ENCODE peak calls at places on chromosomes 2 and 18, in ten cellular contexts. B is NB4, N is AG04449, A is AG04450, I is mucosa of descending colon, X is psoas muscle, F is PC-3, D is tibial artery, M is transverse colon, E is uterus. Z is an unnamed sample.

GRCh38 chr2:112583497-112584133 is 794 bp upstream of the CHCHD5 start:
- DNase-seq in F (peak), A (no peak), B (peak), N (no peak), E (no peak), D (peak), M (no peak), X (no peak), I (no peak), Z (no peak)

GRCh38 chr2:119086327-119086726 is 72.2 kb downstream of the C1QL2 start:
- DNase-seq in I (no peak), N (no peak), X (no peak), B (no peak), D (no peak), M (no peak), E (no peak), A (no peak), F (no peak), Z (no peak)

GRCh38 chr2:50346104-50346503 is 685.8 kb downstream of the NRXN1 start:
- DNase-seq in M (no peak), E (no peak), F (no peak), D (no peak), N (no peak), I (no peak), X (no peak), A (no peak), B (no peak), Z (no peak)

GRCh38 chr18:54532962-54533361 is 58.1 kb upstream of the DYNAP start:
- DNase-seq in X (no peak), A (no peak), M (no peak), N (no peak), F (no peak), D (no peak), E (no peak), B (no peak), I (no peak), Z (no peak)

GRCh38 chr2:54899576-54900200 is 150.6 kb downstream of the RTN4 start:
- DNase-seq in E (no peak), B (peak), N (no peak), D (no peak), M (no peak), A (peak), F (peak), X (no peak), I (no peak), Z (peak)

GRCh38 chr2:7835693-7836680 is 845.9 kb upstream of the ID2 start:
- DNase-seq in D (no peak), B (peak), N (no peak), X (no peak), E (no peak), F (no peak), I (no peak), M (no peak), A (no peak), Z (no peak)

GRCh38 chr18:58529714-58530354 is 99.1 kb downstream of the ALPK2 start:
- DNase-seq in X (peak), B (peak), E (no peak), N (no peak), I (peak), M (peak), D (peak), A (peak), F (peak), Z (peak)

GRCh38 chr2:207289295-207290018 is 123.7 kb upstream of the KLF7 start:
- DNase-seq in N (no peak), A (no peak), E (no peak), X (no peak), D (no peak), M (no peak), B (no peak), F (peak), I (no peak), Z (peak)

GRCh38 chr18:58205087-58205779 is 161.2 kb downstream of the NEDD4L start:
- DNase-seq in B (no peak), F (no peak), A (no peak), N (peak), X (no peak), M (no peak), I (no peak), D (no peak), E (no peak), Z (peak)

GRCh38 chr18:79576686-79577351 is 102.8 kb upstream of the CTDP1 start:
- DNase-seq in E (peak), X (peak), M (peak), D (no peak), F (no peak), A (no peak), B (no peak), I (peak), N (no peak), Z (peak)

GRCh38 chr2:167653131-167653530 is 594.3 kb downstream of the STK39 start:
- DNase-seq in F (no peak), A (no peak), D (no peak), B (no peak), M (no peak), E (no peak), N (no peak), I (no peak), X (no peak), Z (no peak)

GRCh38 chr2:191677091-191677645 is 768 bp upstream of the NABP1 start:
- DNase-seq in F (peak), B (peak), A (peak), N (peak), I (no peak), X (no peak), M (peak), E (no peak), D (peak), Z (peak)

GRCh38 chr2:202669841-202670240 is 35.1 kb downstream of the FAM117B start:
- DNase-seq in B (no peak), M (no peak), A (no peak), N (no peak), X (no peak), D (no peak), E (no peak), I (no peak), F (no peak), Z (no peak)

GRCh38 chr2:39994151-39994550 is 215.1 kb upstream of the THUMPD2 start:
- DNase-seq in N (no peak), M (no peak), X (no peak), A (peak), I (no peak), F (peak), B (no peak), E (no peak), D (no peak), Z (peak)

GRCh38 chr2:221571391-221572179 is 519 bp downstream of the EPHA4 start:
- DNase-seq in F (peak), M (peak), I (peak), X (peak), B (no peak), A (no peak), N (no peak), D (peak), E (peak), Z (peak)

GRCh38 chr2:196440413-196440812 is 199.1 kb upstream of the CCDC150 start:
- DNase-seq in D (no peak), X (no peak), F (no peak), A (no peak), N (no peak), E (no peak), B (no peak), M (no peak), I (no peak), Z (no peak)

GRCh38 chr2:196170202-196170680 is 1.1 kb downstream of the STK17B start:
- DNase-seq in N (no peak), A (peak), X (no peak), M (peak), I (peak), E (no peak), D (peak), F (peak), B (peak), Z (peak)

GRCh38 chr2:111171337-111171930 is 50.7 kb downstream of the BCL2L11 start:
- DNase-seq in N (no peak), X (no peak), E (no peak), A (no peak), B (no peak), F (peak), I (no peak), M (no peak), D (no peak), Z (no peak)

GRCh38 chr18:2108581-2108980 is 462.7 kb downstream of the METTL4 start:
- DNase-seq in I (no peak), A (no peak), X (no peak), E (no peak), D (no peak), F (peak), B (no peak), M (no peak), N (no peak), Z (peak)

GRCh38 chr18:13382990-13383821 is 164.6 kb downstream of the LDLRAD4 start:
- DNase-seq in X (no peak), M (no peak), A (no peak), I (no peak), B (no peak), E (no peak), N (no peak), D (no peak), F (no peak), Z (no peak)
- H3K4me3 ChIP-seq in X (no peak), M (peak), A (no peak), I (no peak), B (no peak), E (no peak), N (no peak), D (no peak), F (no peak), Z (no peak)

GRCh38 chr2:219279151-219279915 is at the start of gene DNAJB2:
- DNase-seq in I (peak), A (peak), N (peak), X (peak), M (peak), B (peak), E (peak), D (peak), F (peak), Z (peak)
- TF ChIP-seq CTCF in I (no peak), A (peak), N (peak), X (no peak), M (no peak), B (peak), E (peak), D (no peak), F (peak), Z (peak)

GRCh38 chr18:33873127-33873526 is 295.1 kb downstream of the ASXL3 start:
- DNase-seq in A (no peak), D (no peak), B (no peak), E (no peak), I (no peak), N (no peak), M (no peak), F (no peak), X (no peak), Z (no peak)

GRCh38 chr18:33875029-33875428 is 297.0 kb downstream of the ASXL3 start:
- DNase-seq in I (no peak), A (no peak), E (no peak), F (no peak), M (no peak), B (no peak), D (no peak), N (no peak), X (no peak), Z (no peak)

GRCh38 chr18:33870059-33870458 is 292.0 kb downstream of the ASXL3 start:
- DNase-seq in A (no peak), M (no peak), N (no peak), B (no peak), F (no peak), D (no peak), X (no peak), E (no peak), I (no peak), Z (peak)

GRCh38 chr18:33866386-33866785 is 288.4 kb downstream of the ASXL3 start:
- DNase-seq in E (no peak), A (no peak), B (no peak), M (no peak), D (no peak), N (no peak), I (no peak), F (no peak), X (no peak), Z (no peak)

DNA sequence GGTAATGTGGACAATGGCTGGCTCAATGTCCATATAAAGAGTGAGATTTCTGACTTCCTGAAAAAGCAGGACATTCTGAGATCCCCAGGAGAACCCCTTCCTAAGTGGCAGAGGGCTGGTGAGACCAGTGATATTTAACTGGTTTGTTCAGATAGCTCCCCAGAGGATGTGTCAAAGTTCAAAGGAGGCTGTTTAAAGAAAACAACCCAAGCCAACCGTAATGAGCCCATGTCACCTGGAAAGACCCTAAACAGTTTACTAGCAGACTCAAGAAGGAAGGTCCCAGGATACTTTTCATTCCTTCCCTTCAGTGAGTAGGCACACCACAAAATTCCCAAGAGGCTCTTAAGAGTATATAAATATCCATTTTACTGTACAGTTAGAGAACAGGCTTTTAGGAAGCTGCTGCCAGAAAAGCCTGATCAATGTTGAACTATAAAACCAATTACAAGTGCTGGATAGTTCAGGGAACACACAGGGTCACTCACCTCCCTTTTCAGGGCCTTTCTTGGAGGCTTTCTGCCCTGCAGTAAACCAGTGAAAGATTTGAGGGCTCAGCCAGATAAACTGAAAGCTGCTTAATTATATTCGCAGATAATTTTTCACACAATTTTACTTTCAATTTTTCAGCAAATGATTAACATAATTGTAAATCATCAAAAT is 293.5 kb downstream of the ASXL3 start:
- DNase-seq in B (peak), F (no peak), M (no peak), D (no peak), N (no peak), A (no peak), E (no peak), I (no peak), X (no peak), Z (no peak)
- H3K4me3 ChIP-seq in B (no peak), F (no peak), M (no peak), D (no peak), N (no peak), A (no peak), E (no peak), I (no peak), X (no peak), Z (no peak)

GRCh38 chr2:29747786-29748470 is 173.5 kb downstream of the ALK start:
- DNase-seq in A (peak), E (no peak), N (peak), X (no peak), B (peak), M (no peak), F (peak), I (no peak), D (no peak), Z (peak)

GRCh38 chr2:29753676-29754444 is 167.5 kb downstream of the ALK start:
- DNase-seq in F (peak), D (no peak), X (no peak), A (peak), I (no peak), N (peak), M (no peak), E (no peak), B (no peak), Z (peak)

GRCh38 chr2:29749041-29749440 is 172.3 kb downstream of the ALK start:
- DNase-seq in A (no peak), B (no peak), E (no peak), F (peak), D (no peak), X (no peak), M (no peak), N (no peak), I (no peak), Z (no peak)

GRCh38 chr2:29751390-29751789 is 170.0 kb downstream of the ALK start:
- DNase-seq in X (no peak), B (no peak), D (no peak), M (no peak), N (no peak), A (no peak), F (no peak), I (no peak), E (no peak), Z (no peak)

GRCh38 chr2:29749843-29750242 is 171.5 kb downstream of the ALK start:
- DNase-seq in X (no peak), D (no peak), B (no peak), E (no peak), A (no peak), F (no peak), N (no peak), M (no peak), I (no peak), Z (no peak)
- TF ChIP-seq CTCF in X (no peak), D (no peak), B (no peak), E (no peak), A (no peak), F (no peak), N (no peak), M (no peak), I (no peak), Z (no peak)

DNA sequence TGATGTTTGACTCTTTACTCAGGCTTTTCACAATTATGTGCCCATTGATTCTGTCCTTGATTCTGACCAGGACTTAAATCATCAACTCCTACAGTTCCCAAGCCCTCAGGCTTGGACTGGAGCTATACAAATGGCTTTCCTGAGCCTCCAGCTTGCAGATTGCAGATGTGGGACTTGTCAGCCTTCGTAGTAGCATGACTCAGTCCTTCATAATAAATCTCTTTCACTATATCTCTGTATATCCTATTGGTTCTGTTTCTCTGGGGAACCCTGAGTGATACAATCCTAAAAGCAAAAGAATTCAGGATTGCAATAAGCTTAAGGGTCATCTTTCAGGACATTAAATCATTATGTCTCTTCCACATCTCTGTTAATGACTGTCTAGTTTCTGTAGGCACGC is 356.6 kb downstream of the RIT2 start:
- DNase-seq in D (no peak), X (no peak), N (no peak), M (no peak), F (no peak), E (no peak), B (no peak), A (no peak), I (no peak), Z (peak)
- H3K4me3 ChIP-seq in D (no peak), X (no peak), N (no peak), M (no peak), F (no peak), E (no peak), B (no peak), A (no peak), I (no peak), Z (no peak)

DNA sequence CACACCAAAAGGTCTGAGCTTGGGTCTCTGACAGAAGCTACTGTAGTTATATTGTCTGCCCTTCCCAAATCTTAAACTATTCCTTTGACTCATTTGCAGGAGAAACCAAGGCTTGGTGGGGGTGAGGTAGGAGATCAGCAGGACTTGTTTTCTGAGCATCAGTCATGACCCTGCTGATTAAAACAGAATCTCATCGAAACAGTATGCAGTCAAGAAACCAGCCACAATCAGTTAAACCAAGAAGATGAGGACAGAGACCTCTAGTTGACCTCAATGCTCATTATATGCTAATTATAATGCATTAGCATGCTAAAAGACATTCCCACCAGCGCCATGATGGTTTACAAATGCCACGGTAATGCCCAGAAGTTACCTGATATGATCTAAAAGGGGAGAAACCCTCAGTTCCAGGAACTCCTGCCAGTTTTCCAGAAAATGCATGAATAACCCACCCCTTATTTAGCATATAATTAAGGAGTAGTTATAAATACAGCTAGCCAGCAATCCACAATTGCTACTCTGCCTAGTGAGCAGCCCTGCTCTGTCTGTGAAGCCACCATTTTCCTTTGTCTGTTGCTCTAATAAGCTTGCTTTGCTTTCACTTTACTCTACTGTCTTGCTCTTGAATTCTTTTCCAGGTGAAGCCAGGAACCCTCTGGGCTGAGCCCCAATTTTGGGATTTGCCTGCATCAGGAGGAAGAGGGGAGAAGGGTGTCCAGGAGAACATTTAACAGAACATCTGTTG is 26.7 kb downstream of the DSC3 start:
- DNase-seq in X (no peak), A (no peak), E (no peak), I (no peak), B (no peak), N (no peak), F (no peak), D (no peak), M (no peak), Z (no peak)
- TF ChIP-seq CTCF in X (no peak), A (no peak), E (no peak), I (no peak), B (no peak), N (no peak), F (no peak), D (no peak), M (no peak), Z (no peak)

GRCh38 chr2:6526093-6526824 is 339.4 kb downstream of the CMPK2 start:
- DNase-seq in M (peak), E (no peak), I (no peak), F (peak), D (no peak), N (no peak), A (no peak), B (peak), X (no peak), Z (no peak)
- H3K4me3 ChIP-seq in M (no peak), E (no peak), I (no peak), F (no peak), D (no peak), N (no peak), A (no peak), B (no peak), X (no peak), Z (no peak)

DNA sequence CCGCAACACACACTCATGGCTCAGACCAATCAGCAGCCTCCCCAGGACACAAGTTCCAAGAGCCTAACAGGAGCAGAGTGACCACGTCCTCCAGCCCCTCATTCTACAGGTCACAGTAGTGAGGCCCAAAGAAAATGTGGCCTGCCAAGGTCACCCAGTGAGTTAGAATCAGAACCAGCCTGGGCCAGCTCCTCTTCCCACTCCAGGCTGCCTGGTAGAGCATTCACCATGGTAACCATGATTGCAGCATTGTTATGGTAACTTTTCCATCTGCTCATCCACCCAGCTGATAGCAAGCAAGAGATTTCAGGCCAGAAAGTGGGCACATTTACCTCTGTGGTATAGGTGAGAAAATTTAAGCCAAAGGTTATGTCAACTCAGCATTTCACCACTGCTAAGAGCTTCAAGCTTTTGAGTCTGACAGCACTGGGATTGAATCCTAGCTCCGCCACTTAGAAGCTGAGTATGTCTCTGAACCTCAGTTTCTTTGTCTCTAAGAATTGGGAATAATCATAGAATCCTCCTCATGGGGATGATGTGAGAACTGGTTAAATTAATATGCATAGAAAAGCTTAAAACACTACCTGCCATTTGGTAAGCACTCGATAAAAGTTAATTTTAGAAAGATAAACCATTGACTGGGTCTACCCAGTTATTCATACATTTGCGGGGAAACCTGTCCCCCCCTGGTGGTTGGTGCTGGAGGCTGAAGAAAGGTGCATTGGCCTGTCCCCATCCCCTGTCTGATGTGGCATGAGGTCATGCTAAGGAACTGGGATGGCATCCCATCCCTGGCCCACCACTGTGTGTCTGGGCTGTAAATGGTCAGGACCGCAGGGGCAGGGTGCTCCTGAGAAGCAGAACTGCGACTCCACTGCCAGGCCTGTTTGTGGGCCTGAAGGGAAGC is 181.5 kb downstream of the KLHL29 start:
- DNase-seq in N (no peak), I (no peak), M (no peak), B (peak), D (no peak), E (no peak), F (peak), X (no peak), A (no peak), Z (peak)
- TF ChIP-seq CTCF in N (peak), I (no peak), M (peak), B (peak), D (no peak), E (peak), F (peak), X (peak), A (peak), Z (peak)

Z was measured in fibroblast of the aortic adventitia.